ENCODE peak calls at places on chromosomes 5 and 9, in five cellular contexts. Q, N, P, I and U are unnamed samples.

GRCh38 chr9:123973590-123974223 is 37.9 kb upstream of the LHX2 start:
- DNase-seq in I (no peak), N (no peak), P (no peak), Q (no peak), U (no peak)

GRCh38 chr5:164204338-164204946 is 699.0 kb downstream of the MAT2B start:
- DNase-seq in Q (no peak), P (no peak), I (no peak), N (no peak), U (no peak)

GRCh38 chr9:90343360-90343759 is 299.3 kb downstream of the DIRAS2 start:
- DNase-seq in P (no peak), N (peak; percentile 5), Q (no peak), I (no peak), U (no peak)

GRCh38 chr5:130045334-130045733 is 141.1 kb downstream of the CHSY3 start:
- DNase-seq in N (no peak), I (no peak), P (no peak), Q (no peak), U (no peak)

GRCh38 chr9:99954841-99955240 is 48.4 kb downstream of the STX17 start:
- DNase-seq in I (no peak), Q (no peak), N (no peak), P (no peak), U (no peak)

GRCh38 chr9:90915693-90916092 is 114.1 kb downstream of the SYK start:
- DNase-seq in P (no peak), N (peak; percentile 30), Q (no peak), I (peak; percentile 36), U (no peak)

GRCh38 chr5:74576941-74577456 is 63.5 kb downstream of the ENC1 start:
- DNase-seq in I (no peak), P (no peak), N (no peak), Q (no peak), U (no peak)

GRCh38 chr9:125747765-125748510 is 765 bp downstream of the PBX3 start:
- DNase-seq in Q (no peak), N (peak; percentile 49), P (peak; percentile 43), I (peak; percentile 14), U (peak; percentile 9)

GRCh38 chr5:61274561-61274960 is 57.5 kb upstream of the ZSWIM6 start:
- DNase-seq in N (no peak), P (no peak), Q (no peak), I (no peak), U (no peak)

GRCh38 chr5:5490774-5491347 is 68.4 kb downstream of the ICE1 start:
- DNase-seq in N (no peak), I (no peak), Q (no peak), P (no peak), U (no peak)

GRCh38 chr5:75536694-75537360 is 25.1 kb downstream of the POLK start:
- DNase-seq in P (peak; percentile 25), I (no peak), Q (no peak), N (peak; percentile 2), U (no peak)

GRCh38 chr5:91332267-91333044 is 50.7 kb downstream of the ARRDC3 start:
- DNase-seq in Q (no peak), I (peak; percentile 85), N (no peak), P (no peak), U (no peak)

GRCh38 chr9:124392254-124392653 is 23.0 kb downstream of the PSMB7 start:
- DNase-seq in N (no peak), P (no peak), I (peak; percentile 29), Q (peak; percentile 87), U (no peak)

GRCh38 chr9:127898433-127899199 is 787 bp downstream of the ST6GALNAC6 start:
- DNase-seq in N (peak; percentile 53), Q (no peak), I (no peak), P (peak; percentile 77), U (no peak)

GRCh38 chr5:60287174-60287771 is 393.7 kb upstream of the PDE4D start:
- DNase-seq in N (peak; percentile 43), Q (peak; percentile 45), I (peak; percentile 88), P (no peak), U (no peak)

GRCh38 chr9:89311346-89312153 is 555 bp downstream of the CKS2 start:
- DNase-seq in N (peak; percentile 57), Q (no peak), I (no peak), P (peak; percentile 38), U (no peak)

GRCh38 chr5:111337688-111338087 is 113.5 kb downstream of the CAMK4 start:
- DNase-seq in N (no peak), I (no peak), P (no peak), Q (no peak), U (no peak)

GRCh38 chr9:70137577-70137976 is 93.9 kb downstream of the MAMDC2 start:
- DNase-seq in Q (no peak), I (no peak), P (no peak), N (no peak), U (no peak)

GRCh38 chr5:1754531-1755220 is 45.0 kb downstream of the MRPL36 start:
- DNase-seq in Q (no peak), N (peak; percentile 1), P (no peak), I (no peak), U (no peak)

GRCh38 chr9:122845116-122845515 is 16.7 kb upstream of the PDCL start:
- DNase-seq in N (no peak), P (no peak), Q (no peak), I (no peak), U (no peak)

GRCh38 chr5:87127956-87128687 is 139.6 kb upstream of the RASA1 start:
- DNase-seq in I (no peak), P (no peak), Q (no peak), N (no peak), U (no peak)

GRCh38 chr9:114697951-114698351 is 16.0 kb upstream of the TEX48 start:
- DNase-seq in Q (no peak), N (no peak), P (no peak), I (no peak), U (no peak)

GRCh38 chr5:55036477-55036876 is 12.4 kb downstream of the GZMK start:
- DNase-seq in N (no peak), Q (no peak), P (no peak), I (no peak), U (no peak)

GRCh38 chr9:23438299-23438907 is 387.6 kb downstream of the ELAVL2 start:
- DNase-seq in N (no peak), P (no peak), I (no peak), Q (no peak), U (no peak)